ENCODE peak calls at places on chromosome 14, in nine cellular contexts. V is psoas muscle, P is colonic mucosa, O is IMR-90, I is AG04449, Q is HCT116, S is right lobe of liver, B is retinal pigment epithelial cell, W is lower lobe of right lung. M is an unnamed sample.

GRCh38 chr14:51682411-51682810 is 30.7 kb downstream of the FRMD6 start:
- DNase-seq in V (no peak), P (no peak), O (peak; percentile 57), I (no peak), Q (no peak), S (no peak), B (no peak), W (no peak), M (no peak)

GRCh38 chr14:35287481-35288013 is 4.6 kb upstream of the PSMA6 start:
- DNase-seq in V (no peak), P (no peak), O (no peak), I (no peak), Q (no peak), S (peak; percentile 70), B (no peak), W (no peak), M (no peak)

GRCh38 chr14:57748279-57748678 is 117.6 kb downstream of the SLC35F4 start:
- DNase-seq in V (no peak), P (no peak), O (no peak), I (no peak), Q (no peak), S (no peak), B (no peak), W (no peak), M (no peak)

GRCh38 chr14:51336304-51336703 is 96.3 kb downstream of the TMX1 start:
- DNase-seq in V (no peak), P (no peak), O (no peak), I (no peak), Q (no peak), S (no peak), B (no peak), W (no peak), M (no peak)

GRCh38 chr14:100889641-100890040 is 13.9 kb downstream of the RTL1 start:
- DNase-seq in V (no peak), P (no peak), O (no peak), I (no peak), Q (no peak), S (peak; percentile 4), B (no peak), W (no peak), M (no peak)

GRCh38 chr14:41385787-41386186 is 220.9 kb upstream of the LRFN5 start:
- DNase-seq in V (no peak), P (no peak), O (no peak), I (no peak), Q (no peak), S (no peak), B (no peak), W (no peak), M (no peak)

GRCh38 chr14:23366163-23366921 is 1.4 kb upstream of the EFS start:
- DNase-seq in V (peak; percentile 72), P (peak; percentile 53), O (peak; percentile 72), I (no peak), Q (no peak), S (no peak), B (peak; percentile 20), W (peak; percentile 72), M (peak; percentile 32)

GRCh38 chr14:102540310-102541028 is 30.9 kb upstream of the ANKRD9 start:
- DNase-seq in V (no peak), P (no peak), O (peak; percentile 4), I (no peak), Q (no peak), S (no peak), B (peak; percentile 26), W (no peak), M (no peak)

GRCh38 chr14:77986808-77987207 is 183.4 kb upstream of the NRXN3 start:
- DNase-seq in V (no peak), P (no peak), O (no peak), I (no peak), Q (no peak), S (no peak), B (no peak), W (no peak), M (no peak)

GRCh38 chr14:64812412-64812811 is 67.3 kb downstream of the SPTB start:
- DNase-seq in V (peak; percentile 52), P (peak; percentile 83), O (no peak), I (no peak), Q (peak; percentile 47), S (no peak), B (no peak), W (peak; percentile 71), M (peak; percentile 82)

GRCh38 chr14:105197274-105197673 is 16.2 kb upstream of the NUDT14 start:
- DNase-seq in V (no peak), P (no peak), O (peak; percentile 35), I (no peak), Q (no peak), S (no peak), B (no peak), W (no peak), M (no peak)

GRCh38 chr14:30541318-30541717 is 17.6 kb upstream of the G2E3 start:
- DNase-seq in V (no peak), P (no peak), O (no peak), I (no peak), Q (no peak), S (no peak), B (no peak), W (no peak), M (no peak)

GRCh38 chr14:25050494-25051170 is 685 bp upstream of the STXBP6 start:
- DNase-seq in V (no peak), P (no peak), O (peak; percentile 82), I (no peak), Q (no peak), S (no peak), B (no peak), W (no peak), M (no peak)

GRCh38 chr14:61578745-61579144 is 116.6 kb upstream of the HIF1A start:
- DNase-seq in V (no peak), P (no peak), O (no peak), I (no peak), Q (no peak), S (no peak), B (no peak), W (no peak), M (no peak)

GRCh38 chr14:51638071-51638944 is 13.4 kb upstream of the FRMD6 start:
- DNase-seq in V (no peak), P (no peak), O (no peak), I (no peak), Q (no peak), S (no peak), B (no peak), W (no peak), M (no peak)

GRCh38 chr14:68874746-68875155 is 81.9 kb upstream of the ZFP36L1 start:
- DNase-seq in V (no peak), P (no peak), O (no peak), I (no peak), Q (peak; percentile 57), S (no peak), B (no peak), W (no peak), M (no peak)
- H3K4me3 ChIP-seq in V (peak overlapping the region; percentile 40), P (no peak overlapping the region), O (no peak overlapping the region), I (no peak overlapping the region), Q (peak overlapping the region; percentile 64), S (no peak overlapping the region), B (no peak overlapping the region), W (no peak overlapping the region), M (no peak overlapping the region)

DNA sequence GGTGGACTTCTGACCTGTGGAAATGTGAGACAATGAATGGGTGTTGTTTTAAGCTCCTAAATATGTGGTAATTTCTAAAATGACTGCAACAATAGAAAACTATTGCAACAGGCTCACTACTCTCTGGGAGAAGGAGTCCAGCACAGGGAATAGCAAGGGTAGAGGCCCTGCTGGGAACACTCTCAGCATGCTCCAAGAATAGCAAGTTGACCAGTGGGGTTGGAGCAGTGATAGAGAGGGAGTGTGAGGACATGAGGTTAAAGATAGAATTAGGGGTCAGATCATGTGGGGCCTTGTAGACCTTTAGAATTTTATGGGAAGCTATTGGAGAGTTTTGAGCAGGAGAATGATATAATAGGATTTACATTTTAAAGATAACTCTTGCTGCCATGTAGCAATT is 346.7 kb upstream of the CCDC196 start:
- DNase-seq in V (no peak), P (no peak), O (no peak), I (no peak), Q (no peak), S (no peak), B (no peak), W (no peak), M (no peak)
- TF ChIP-seq CTCF in V (no peak), P (no peak), O (no peak), I (no peak), Q (no peak), S (no peak), B (no peak), W (no peak), M (no peak)

GRCh38 chr14:92850492-92850891 is 56.4 kb downstream of the GOLGA5 start:
- DNase-seq in V (no peak), P (no peak), O (peak; percentile 46), I (peak; percentile 44), Q (no peak), S (no peak), B (no peak), W (no peak), M (no peak)

GRCh38 chr14:92847220-92848148 is 53.4 kb downstream of the GOLGA5 start:
- DNase-seq in V (no peak), P (no peak), O (no peak), I (no peak), Q (no peak), S (no peak), B (no peak), W (no peak), M (no peak)

GRCh38 chr14:92844220-92844619 is 50.1 kb downstream of the GOLGA5 start:
- DNase-seq in V (no peak), P (no peak), O (no peak), I (no peak), Q (no peak), S (no peak), B (no peak), W (no peak), M (no peak)

GRCh38 chr14:92848941-92849340 is 54.8 kb downstream of the GOLGA5 start:
- DNase-seq in V (no peak), P (no peak), O (no peak), I (no peak), Q (no peak), S (no peak), B (no peak), W (no peak), M (no peak)

DNA sequence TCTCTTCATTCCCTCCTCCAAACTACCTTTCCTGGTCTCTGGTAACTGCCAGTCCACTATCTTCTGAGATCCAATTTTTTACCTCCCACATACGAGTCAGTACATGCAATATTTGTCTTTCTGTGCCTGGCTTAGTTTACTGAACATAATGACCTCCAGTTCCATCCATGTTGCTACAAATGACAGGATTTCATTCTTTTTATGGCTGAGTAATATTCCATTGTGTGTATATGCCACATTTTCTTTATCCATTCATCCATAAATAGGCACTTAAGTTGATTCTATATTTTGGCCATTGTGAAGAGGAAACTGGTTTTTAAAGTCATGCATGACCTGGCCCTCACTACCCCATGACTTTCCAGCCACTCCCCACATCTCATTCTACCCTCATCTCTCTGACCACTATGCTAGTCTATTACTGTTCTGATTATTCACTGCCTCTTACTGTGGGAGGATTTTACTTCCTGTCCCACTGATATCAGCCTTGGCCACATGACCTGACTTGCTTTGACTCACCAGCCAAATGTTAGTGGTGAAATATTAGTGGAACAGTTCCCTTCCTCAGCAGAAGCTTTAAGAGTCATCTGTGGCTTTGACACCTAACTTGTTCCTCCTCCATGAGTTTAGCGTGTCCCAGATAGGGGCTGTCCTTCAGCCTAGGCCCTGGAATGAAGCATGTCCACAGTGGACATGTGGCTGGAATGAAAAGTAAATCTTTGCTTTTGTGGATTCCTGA is 52.2 kb downstream of the GOLGA5 start:
- DNase-seq in V (no peak), P (no peak), O (peak; percentile 82), I (peak; percentile 36), Q (peak; percentile 2), S (no peak), B (no peak), W (no peak), M (no peak)
- H3K4me3 ChIP-seq in V (no peak overlapping the region), P (no peak overlapping the region), O (no peak overlapping the region), I (no peak overlapping the region), Q (no peak overlapping the region), S (no peak overlapping the region), B (no peak overlapping the region), W (no peak overlapping the region), M (no peak overlapping the region)

GRCh38 chr14:49892636-49893308 is at the start of gene ARF6:
- DNase-seq in V (peak; percentile 100), P (peak; percentile 99), O (peak; percentile 96), I (peak; percentile 77), Q (peak; percentile 90), S (peak; percentile 100), B (peak; percentile 86), W (peak; percentile 99), M (peak; percentile 100)
- TF ChIP-seq CTCF in V (no peak), P (no peak), O (peak; percentile 26), I (peak; percentile 15), Q (no peak), S (no peak), B (no peak), W (peak; percentile 30), M (peak; percentile 16)

M was measured in mucosa of descending colon.